ENCODE peak calls at places on chromosome 6, in ten cellular contexts. C is right lobe of liver, R is gastrocnemius medialis, U is body of pancreas, E is IMR-90, B is heart left ventricle, Y is A549, F is upper lobe of left lung, J is HCT116, Z is HepG2. T is an unnamed sample.

GRCh38 chr6:109475625-109476024 is 7.4 kb downstream of the ZBTB24 start:
- ATAC-seq in Y (no peak), R (no peak), J (no peak), B (no peak), U (peak; percentile 53), E (no peak), Z (no peak), F (no peak), C (peak; percentile 96), T (no peak)

GRCh38 chr6:144944121-144944520 is 659.0 kb downstream of the UTRN start:
- ATAC-seq in R (no peak), F (no peak), J (no peak), E (no peak), Z (no peak), B (no peak), Y (no peak), C (no peak), U (no peak), T (no peak)

GRCh38 chr6:105645958-105646357 is 243.1 kb upstream of the PREP start:
- ATAC-seq in J (no peak), B (no peak), F (no peak), Y (no peak), E (no peak), U (no peak), Z (no peak), C (no peak), R (no peak), T (no peak)

GRCh38 chr6:43951063-43951755 is 176.0 kb downstream of the MRPL14 start:
- ATAC-seq in F (peak; percentile 61), E (peak; percentile 76), C (peak; percentile 95), R (no peak), J (peak; percentile 66), Z (peak; percentile 95), Y (peak; percentile 91), B (peak; percentile 67), U (peak; percentile 92), T (no peak)

GRCh38 chr6:156715839-156716238 is 61.3 kb upstream of the ARID1B start:
- ATAC-seq in E (no peak), Z (no peak), B (no peak), Y (no peak), C (no peak), R (no peak), F (no peak), U (no peak), J (no peak), T (no peak)

GRCh38 chr6:170497845-170498281 is 55.2 kb downstream of the PSMB1 start:
- ATAC-seq in E (no peak), U (no peak), R (no peak), C (no peak), B (no peak), Z (no peak), J (peak; percentile 84), Y (no peak), F (no peak), T (no peak)

GRCh38 chr6:3751019-3751729 is at the start of gene PXDC1:
- ATAC-seq in R (peak; percentile 10), U (peak; percentile 7), J (peak; percentile 23), F (peak; percentile 1), B (no peak), E (peak; percentile 0), C (peak; percentile 4), Z (peak; percentile 15), Y (peak; percentile 4), T (peak; percentile 1)

GRCh38 chr6:31114970-31115849 is 610 bp downstream of the PSORS1C1 start:
- ATAC-seq in U (no peak), E (peak; percentile 16), J (peak; percentile 74), C (no peak), B (peak; percentile 40), Y (peak; percentile 92), Z (peak; percentile 20), R (peak; percentile 17), F (peak; percentile 33), T (no peak)

GRCh38 chr6:19812512-19813119 is 24.6 kb upstream of the ID4 start:
- ATAC-seq in Y (peak; percentile 92), U (peak; percentile 86), Z (peak; percentile 82), C (peak; percentile 74), E (peak; percentile 87), J (peak; percentile 84), F (peak; percentile 72), R (no peak), B (no peak), T (peak; percentile 60)

GRCh38 chr6:160013987-160014868 is 45.3 kb downstream of the IGF2R start:
- ATAC-seq in F (no peak), E (peak; percentile 40), J (no peak), U (no peak), R (no peak), B (no peak), Y (no peak), Z (peak; percentile 86), C (peak; percentile 22), T (no peak)

GRCh38 chr6:139820191-139820590 is 445.7 kb upstream of the CITED2 start:
- ATAC-seq in B (no peak), E (peak; percentile 86), C (no peak), R (no peak), F (no peak), Z (no peak), J (peak; percentile 74), U (no peak), Y (no peak), T (no peak)

GRCh38 chr6:33592595-33593413 is 12.7 kb upstream of the BAK1 start:
- ATAC-seq in U (no peak), R (no peak), Z (no peak), B (no peak), C (no peak), F (peak; percentile 1), J (no peak), E (no peak), Y (no peak), T (no peak)

GRCh38 chr6:90765491-90765890 is 178.6 kb upstream of the MAP3K7 start:
- ATAC-seq in F (no peak), Y (no peak), B (no peak), E (no peak), Z (no peak), R (no peak), U (no peak), C (no peak), J (no peak), T (no peak)

GRCh38 chr6:90770778-90771177 is 183.9 kb upstream of the MAP3K7 start:
- ATAC-seq in Y (no peak), J (no peak), B (no peak), E (no peak), F (no peak), Z (no peak), U (no peak), C (no peak), R (no peak), T (no peak)

GRCh38 chr6:90764001-90764400 is 177.1 kb upstream of the MAP3K7 start:
- ATAC-seq in R (no peak), E (peak; percentile 57), U (no peak), J (no peak), F (no peak), B (no peak), C (no peak), Y (no peak), Z (no peak), T (no peak)

DNA sequence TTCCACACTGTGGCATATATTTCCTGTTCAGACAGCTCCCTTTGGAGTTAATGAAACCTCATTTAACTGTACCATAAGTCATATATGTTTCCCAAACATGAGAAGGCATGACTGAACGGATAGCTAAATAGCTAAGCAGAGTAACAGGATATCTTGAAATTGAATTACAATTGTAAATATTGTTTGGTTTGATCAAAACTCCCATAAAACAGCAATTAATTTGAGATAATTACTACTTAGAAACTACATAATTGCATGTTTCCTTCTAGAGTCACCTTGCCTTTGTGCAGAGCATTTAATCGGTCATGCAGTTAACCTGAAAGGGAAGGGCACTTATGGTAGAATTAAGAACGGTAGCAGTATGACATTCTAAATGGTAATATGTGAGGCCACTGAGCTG is 179.0 kb upstream of the MAP3K7 start:
- ATAC-seq in F (no peak), C (no peak), B (no peak), R (no peak), E (no peak), Y (no peak), J (no peak), U (no peak), Z (no peak), T (no peak)
- TF ChIP-seq POLR2A in F (no peak), C (no peak), B (no peak), R (no peak), E (no peak), Y (no peak), J (no peak), U (no peak), Z (no peak), T (no peak)

DNA sequence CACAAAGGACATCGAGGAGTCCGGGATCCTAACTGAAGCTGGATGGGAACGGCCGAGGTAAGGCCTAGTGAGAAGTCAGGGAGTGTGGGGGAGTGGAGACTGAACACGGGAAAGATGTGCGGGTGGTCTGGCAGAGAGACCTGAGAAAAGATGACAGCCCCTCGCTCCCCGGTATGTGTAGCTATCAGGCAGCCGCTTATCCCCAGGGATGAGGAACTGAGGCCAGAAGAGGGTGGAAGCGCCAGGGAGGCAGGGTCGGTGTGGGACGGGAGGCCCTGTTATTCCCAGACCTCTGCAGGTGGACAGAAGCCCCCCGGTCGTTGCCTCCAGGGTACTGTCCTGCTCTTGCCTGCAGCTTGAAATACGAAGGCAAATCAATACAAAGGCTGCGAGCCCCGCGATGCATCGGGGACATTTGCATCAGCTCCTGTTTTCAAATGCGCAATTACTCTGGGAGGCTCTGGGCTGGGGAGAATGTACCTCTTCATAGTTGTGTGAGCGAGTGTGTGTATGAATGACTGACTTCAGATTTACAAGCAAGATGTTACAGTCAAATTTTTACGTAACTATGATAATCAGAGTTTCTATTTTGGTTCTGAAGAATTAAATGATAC is 221.3 kb downstream of the QKI start:
- ATAC-seq in F (no peak), B (no peak), Y (no peak), J (no peak), R (no peak), C (no peak), E (no peak), Z (no peak), U (no peak), T (no peak)
- H3K27ac ChIP-seq in F (no peak overlapping the region), B (no peak overlapping the region), Y (no peak overlapping the region), J (no peak overlapping the region), R (no peak overlapping the region), C (no peak overlapping the region), E (no peak overlapping the region), Z (no peak overlapping the region), U (no peak overlapping the region), T (no peak overlapping the region)

GRCh38 chr6:165109011-165109410 is 200.4 kb downstream of the C6orf118 start:
- ATAC-seq in Y (no peak), C (no peak), E (no peak), Z (no peak), B (no peak), U (no peak), F (no peak), J (no peak), R (no peak), T (no peak)

GRCh38 chr6:165106261-165106660 is 203.1 kb downstream of the C6orf118 start:
- ATAC-seq in E (no peak), Y (no peak), J (no peak), R (no peak), U (no peak), B (no peak), F (no peak), Z (no peak), C (no peak), T (no peak)

GRCh38 chr6:165110871-165111270 is 198.5 kb downstream of the C6orf118 start:
- ATAC-seq in C (no peak), J (no peak), E (no peak), B (no peak), Z (no peak), U (no peak), F (no peak), Y (no peak), R (no peak), T (no peak)
- TF ChIP-seq POLR2A in C (no peak), J (no peak), E (no peak), B (no peak), Z (no peak), U (no peak), F (no peak), Y (no peak), R (no peak), T (no peak)

GRCh38 chr6:147063469-147064031 is 140.7 kb upstream of the STXBP5 start:
- ATAC-seq in C (no peak), Y (peak; percentile 62), E (peak; percentile 93), B (no peak), F (peak; percentile 66), J (peak; percentile 87), Z (peak; percentile 62), U (peak; percentile 77), R (no peak), T (no peak)
- H3K27ac ChIP-seq in C (no peak overlapping the region), Y (no peak overlapping the region), E (peak overlapping the region; percentile 41), B (no peak overlapping the region), F (no peak overlapping the region), J (peak overlapping the region; percentile 40), Z (no peak overlapping the region), U (no peak overlapping the region), R (no peak overlapping the region), T (no peak overlapping the region)

T was measured in gastroesophageal sphincter.